ENCODE peak calls at places on chromosomes 1 and 21, in six cellular contexts. K, T, O, D, R and Y are unnamed samples.

GRCh38 chr1:39394059-39394458 is 97.4 kb upstream of the BMP8A start:
- DNase-seq in T (no peak), D (no peak), K (no peak), R (no peak), O (no peak), Y (no peak)

GRCh38 chr21:44267655-44268142 is 6.0 kb upstream of the DNMT3L start:
- DNase-seq in K (no peak), D (no peak), T (no peak), R (no peak), O (no peak), Y (no peak)

GRCh38 chr1:187001198-187001904 is 172.6 kb downstream of the PLA2G4A start:
- DNase-seq in R (peak), D (no peak), T (no peak), O (no peak), K (no peak), Y (peak)

GRCh38 chr1:154463512-154463990 is 38.5 kb upstream of the TDRD10 start:
- DNase-seq in O (peak), R (no peak), K (no peak), T (peak), D (no peak), Y (no peak)

GRCh38 chr1:112251766-112252506 is 144.1 kb upstream of the CTTNBP2NL start:
- DNase-seq in K (no peak), T (no peak), D (no peak), R (peak), O (no peak), Y (no peak)

GRCh38 chr1:21816602-21817302 is 4.7 kb downstream of the LDLRAD2 start:
- DNase-seq in T (no peak), K (no peak), R (peak), D (no peak), O (no peak), Y (no peak)

GRCh38 chr1:43732132-43732531 is 24.8 kb downstream of the ST3GAL3 start:
- DNase-seq in K (no peak), O (no peak), T (no peak), R (no peak), D (no peak), Y (no peak)

GRCh38 chr1:24925082-24925779 is 4.8 kb downstream of the RUNX3 start:
- DNase-seq in R (no peak), T (peak), O (peak), D (no peak), K (no peak), Y (no peak)

GRCh38 chr21:34818663-34819158 is 149.9 kb downstream of the CLIC6 start:
- DNase-seq in T (no peak), K (no peak), O (no peak), D (no peak), R (no peak), Y (no peak)

GRCh38 chr1:167452483-167452882 is 65.8 kb downstream of the CD247 start:
- DNase-seq in T (no peak), K (no peak), O (no peak), D (no peak), R (no peak), Y (no peak)

GRCh38 chr1:116772648-116773045 is 18.4 kb downstream of the CD2 start:
- DNase-seq in D (no peak), R (peak), O (no peak), K (no peak), T (no peak), Y (no peak)

GRCh38 chr21:45996311-45997204 is 15.0 kb downstream of the COL6A1 start:
- DNase-seq in T (no peak), D (peak), K (peak), R (no peak), O (no peak), Y (no peak)

GRCh38 chr1:64663654-64664053 is 81.2 kb upstream of the RAVER2 start:
- DNase-seq in O (no peak), K (peak), D (no peak), R (no peak), T (no peak), Y (no peak)